ENCODE peak calls at places on chromosomes 11 and 22, in eight cellular contexts. Q is NCI-H187; S is adrenal gland; A is activated CD4-positive, alpha-beta T cell treated with anti-CD3 and anti-CD28 coated beads for 48 hours; U is endothelial cell of umbilical vein; C is HT1080; Z is NCI-H1417; M is activated CD8-positive, alpha-beta memory T cell treated with anti-CD3 and anti-CD28 coated beads, Interleukin-2, amount 50 U/mL, for 4 hours. I is an unnamed sample.

GRCh38 chr11:65854871-65855837 is 2.8 kb downstream of the CFL1 start:
- DNase-seq in Q (no peak), S (no peak), A (no peak), U (no peak), C (no peak), Z (no peak), M (no peak), I (no peak)

GRCh38 chr11:47233989-47234668 is 14.5 kb downstream of the ACP2 start:
- DNase-seq in Q (no peak), S (peak), A (no peak), U (peak), C (peak), Z (no peak), M (no peak), I (no peak)

GRCh38 chr11:8032576-8033311 is 45.6 kb downstream of the EIF3F start:
- DNase-seq in Q (no peak), S (no peak), A (no peak), U (no peak), C (no peak), Z (no peak), M (no peak), I (no peak)

GRCh38 chr11:13118194-13118593 is 109.1 kb downstream of the RASSF10 start:
- DNase-seq in Q (no peak), S (no peak), A (no peak), U (peak), C (peak), Z (no peak), M (no peak), I (peak)

GRCh38 chr11:28481673-28482480 is 373.7 kb downstream of the METTL15 start:
- DNase-seq in Q (no peak), S (no peak), A (no peak), U (no peak), C (no peak), Z (peak), M (no peak), I (no peak)

GRCh38 chr11:69992943-69993694 is 85.0 kb upstream of the ANO1 start:
- DNase-seq in Q (no peak), S (no peak), A (no peak), U (no peak), C (no peak), Z (no peak), M (no peak), I (no peak)

GRCh38 chr22:46875089-46875488 is 112.6 kb downstream of the TBC1D22A start:
- DNase-seq in Q (no peak), S (no peak), A (no peak), U (no peak), C (no peak), Z (no peak), M (no peak), I (no peak)

GRCh38 chr11:48141475-48142100 is 75.0 kb upstream of the OR4B1 start:
- DNase-seq in Q (no peak), S (peak), A (no peak), U (no peak), C (peak), Z (no peak), M (no peak), I (no peak)

GRCh38 chr11:79397252-79397651 is 43.6 kb downstream of the TENM4 start:
- DNase-seq in Q (no peak), S (no peak), A (no peak), U (no peak), C (peak), Z (no peak), M (no peak), I (no peak)

GRCh38 chr22:36977401-36977861 is 41.8 kb downstream of the TST start:
- DNase-seq in Q (no peak), S (peak), A (peak), U (peak), C (no peak), Z (peak), M (peak), I (peak)

GRCh38 chr11:17560281-17561110 is 13.4 kb downstream of the OTOG start:
- DNase-seq in Q (no peak), S (no peak), A (no peak), U (no peak), C (no peak), Z (no peak), M (no peak), I (no peak)

GRCh38 chr11:35089724-35090505 is 49.1 kb upstream of the CD44 start:
- DNase-seq in Q (no peak), S (no peak), A (no peak), U (no peak), C (no peak), Z (no peak), M (no peak), I (no peak)

GRCh38 chr11:108609681-108610080 is 16.1 kb upstream of the EXPH5 start:
- DNase-seq in Q (no peak), S (no peak), A (no peak), U (no peak), C (peak), Z (no peak), M (no peak), I (peak)

GRCh38 chr11:27209562-27210005 is 153.4 kb downstream of the CCDC34 start:
- DNase-seq in Q (no peak), S (peak), A (peak), U (peak), C (peak), Z (peak), M (no peak), I (peak)

GRCh38 chr11:117490019-117490679 is 162.5 kb downstream of the CEP164 start:
- DNase-seq in Q (no peak), S (no peak), A (no peak), U (no peak), C (no peak), Z (peak), M (no peak), I (no peak)

GRCh38 chr11:16394947-16395346 is 38.6 kb upstream of the SOX6 start:
- DNase-seq in Q (no peak), S (no peak), A (no peak), U (no peak), C (no peak), Z (no peak), M (no peak), I (no peak)

GRCh38 chr11:113256431-113257227 is 57.8 kb upstream of the TTC12 start:
- DNase-seq in Q (no peak), S (no peak), A (no peak), U (no peak), C (no peak), Z (no peak), M (no peak), I (no peak)

GRCh38 chr11:134379241-134379640 is 32.8 kb downstream of the B3GAT1 start:
- DNase-seq in Q (no peak), S (no peak), A (no peak), U (no peak), C (no peak), Z (no peak), M (no peak), I (no peak)

GRCh38 chr11:73187854-73188253 is 30.2 kb upstream of the P2RY2 start:
- DNase-seq in Q (no peak), S (no peak), A (no peak), U (no peak), C (no peak), Z (no peak), M (no peak), I (no peak)

GRCh38 chr11:73521621-73522020 is 76.3 kb downstream of the FAM168A start:
- DNase-seq in Q (no peak), S (no peak), A (peak), U (peak), C (peak), Z (no peak), M (no peak), I (no peak)

GRCh38 chr11:126834149-126834548 is 166.4 kb downstream of the KIRREL3 start:
- DNase-seq in Q (no peak), S (no peak), A (no peak), U (no peak), C (peak), Z (no peak), M (no peak), I (peak)

GRCh38 chr11:83070878-83071640 is 638 bp downstream of the RAB30 start:
- DNase-seq in Q (peak), S (peak), A (peak), U (no peak), C (no peak), Z (peak), M (peak), I (no peak)

GRCh38 chr22:31488988-31489617 is 539 bp downstream of the EIF4ENIF1 start:
- DNase-seq in Q (no peak), S (peak), A (peak), U (peak), C (no peak), Z (peak), M (peak), I (no peak)

GRCh38 chr22:39349506-39349966 is 255 bp upstream of the SYNGR1 start:
- DNase-seq in Q (no peak), S (peak), A (peak), U (no peak), C (no peak), Z (peak), M (peak), I (no peak)

GRCh38 chr22:45511847-45512261 is 9.2 kb downstream of the FBLN1 start:
- DNase-seq in Q (no peak), S (peak), A (no peak), U (no peak), C (no peak), Z (no peak), M (no peak), I (peak)

GRCh38 chr11:133479209-133479608 is 53.1 kb downstream of the OPCML start:
- DNase-seq in Q (no peak), S (no peak), A (no peak), U (no peak), C (no peak), Z (no peak), M (no peak), I (no peak)

GRCh38 chr11:31442086-31442485 is 67.3 kb downstream of the IMMP1L start:
- DNase-seq in Q (peak), S (no peak), A (no peak), U (peak), C (no peak), Z (peak), M (no peak), I (no peak)

GRCh38 chr11:5605849-5606248 is 9.4 kb downstream of the TRIM6 start:
- DNase-seq in Q (no peak), S (peak), A (no peak), U (no peak), C (peak), Z (no peak), M (no peak), I (peak)

GRCh38 chr22:45094826-45095225 is 68.9 kb upstream of the NUP50 start:
- DNase-seq in Q (no peak), S (no peak), A (no peak), U (no peak), C (no peak), Z (no peak), M (no peak), I (no peak)

GRCh38 chr11:78203184-78203583 is 14.5 kb downstream of the USP35 start:
- DNase-seq in Q (no peak), S (no peak), A (no peak), U (no peak), C (no peak), Z (no peak), M (peak), I (no peak)

GRCh38 chr11:76810151-76810853 is 27.1 kb downstream of the TSKU start:
- DNase-seq in Q (no peak), S (peak), A (peak), U (peak), C (peak), Z (no peak), M (no peak), I (no peak)

GRCh38 chr11:110886241-110886640 is 174.0 kb upstream of the ARHGAP20 start:
- DNase-seq in Q (no peak), S (no peak), A (no peak), U (no peak), C (no peak), Z (no peak), M (no peak), I (no peak)

GRCh38 chr11:3340025-3340424 is 38.9 kb downstream of the ZNF195 start:
- DNase-seq in Q (no peak), S (no peak), A (no peak), U (peak), C (peak), Z (no peak), M (no peak), I (peak)

GRCh38 chr11:132631956-132632355 is 900.3 kb downstream of the OPCML start:
- DNase-seq in Q (no peak), S (no peak), A (no peak), U (no peak), C (no peak), Z (no peak), M (no peak), I (peak)

GRCh38 chr11:116062526-116063171 is 558.4 kb upstream of the CADM1 start:
- DNase-seq in Q (peak), S (no peak), A (no peak), U (no peak), C (peak), Z (peak), M (no peak), I (peak)

GRCh38 chr11:57324154-57324885 is 432 bp downstream of the TNKS1BP1 start:
- DNase-seq in Q (no peak), S (peak), A (peak), U (peak), C (peak), Z (peak), M (no peak), I (no peak)

GRCh38 chr22:19497245-19497644 is 17.5 kb downstream of the CDC45 start:
- DNase-seq in Q (no peak), S (peak), A (no peak), U (peak), C (peak), Z (no peak), M (no peak), I (peak)

GRCh38 chr11:14320020-14320419 is 39.0 kb downstream of the RRAS2 start:
- DNase-seq in Q (no peak), S (no peak), A (no peak), U (no peak), C (peak), Z (no peak), M (no peak), I (peak)

GRCh38 chr11:77346906-77347603 is 45.6 kb upstream of the GDPD4 start:
- DNase-seq in Q (no peak), S (no peak), A (no peak), U (no peak), C (peak), Z (no peak), M (no peak), I (peak)